ENCODE peak calls at places on chromosomes 1 and 21, in seven cellular contexts. U is K562, W is SK-N-SH, L is HepG2, Y is H1, X is HCT116, B is GM12878. G is an unnamed sample.

GRCh38 chr1:2225029-2225428 is 3.1 kb upstream of the SKI start:
- DNase-seq in L (no peak), X (no peak), U (no peak), W (no peak), Y (no peak), B (no peak), G (no peak)

GRCh38 chr1:228305721-228306152 is 97.9 kb downstream of the OBSCN start:
- DNase-seq in Y (no peak), X (no peak), B (no peak), U (no peak), L (no peak), W (no peak), G (no peak)

GRCh38 chr1:155646307-155646706 is 36.3 kb downstream of the MSTO1 start:
- DNase-seq in X (no peak), W (no peak), L (no peak), B (no peak), U (no peak), Y (no peak), G (peak)

GRCh38 chr21:25638634-25639166 is 358 bp upstream of the JAM2 start:
- DNase-seq in B (peak), L (no peak), U (no peak), Y (no peak), X (no peak), W (no peak), G (no peak)

GRCh38 chr1:178134061-178134460 is 40.2 kb downstream of the RASAL2 start:
- DNase-seq in Y (no peak), B (no peak), W (no peak), L (no peak), X (no peak), U (no peak), G (no peak)

GRCh38 chr1:14964698-14965055 is 188.9 kb upstream of the TMEM51 start:
- DNase-seq in Y (no peak), W (no peak), L (no peak), B (no peak), U (no peak), X (no peak), G (no peak)

GRCh38 chr1:94095744-94096469 is 25.0 kb downstream of the ABCA4 start:
- DNase-seq in L (peak), W (no peak), Y (no peak), B (no peak), U (no peak), X (no peak), G (no peak)

GRCh38 chr1:248688527-248689298 is 13.9 kb downstream of the OR14I1 start:
- DNase-seq in U (no peak), W (no peak), Y (no peak), X (no peak), L (no peak), B (peak), G (no peak)

GRCh38 chr1:52238474-52238873 is 96.6 kb downstream of the ZFYVE9 start:
- DNase-seq in X (no peak), Y (no peak), W (no peak), L (no peak), B (no peak), U (no peak), G (no peak)

GRCh38 chr21:34534522-34534921 is 22.5 kb upstream of the KCNE1 start:
- DNase-seq in U (no peak), Y (no peak), B (no peak), L (peak), X (no peak), W (no peak), G (no peak)

GRCh38 chr1:17765444-17766411 is 10.6 kb downstream of the ACTL8 start:
- DNase-seq in Y (no peak), W (no peak), L (no peak), U (no peak), B (no peak), X (no peak), G (no peak)

GRCh38 chr1:117058810-117059209 is 1.3 kb upstream of the TTF2 start:
- DNase-seq in W (no peak), U (no peak), X (no peak), B (no peak), L (no peak), Y (no peak), G (no peak)

GRCh38 chr1:217718873-217719272 is 87.7 kb downstream of the SPATA17 start:
- DNase-seq in B (no peak), L (no peak), U (no peak), W (no peak), Y (no peak), X (peak), G (peak)

GRCh38 chr1:116334015-116334547 is 39.0 kb upstream of the ATP1A1 start:
- DNase-seq in Y (no peak), B (no peak), U (no peak), L (peak), X (no peak), W (no peak), G (no peak)

GRCh38 chr1:29831500-29832117 is 595.3 kb downstream of the PTPRU start:
- DNase-seq in Y (no peak), W (peak), U (no peak), L (no peak), X (no peak), B (no peak), G (no peak)
- TF ChIP-seq JUND in Y (no peak), W (no peak), U (no peak), L (no peak), X (no peak), B (no peak), G (no peak)

GRCh38 chr1:233143266-233143665 is 152.3 kb downstream of the PCNX2 start:
- DNase-seq in W (no peak), B (no peak), U (no peak), Y (peak), X (no peak), L (no peak), G (no peak)
- TF ChIP-seq JUND in W (no peak), B (no peak), U (no peak), Y (no peak), X (no peak), L (no peak), G (no peak)

GRCh38 chr1:39128959-39129358 is 75.5 kb upstream of the MACF1 start:
- DNase-seq in U (no peak), Y (no peak), W (no peak), L (no peak), X (peak), B (no peak), G (no peak)

GRCh38 chr1:39128126-39128525 is 76.4 kb upstream of the MACF1 start:
- DNase-seq in L (no peak), X (no peak), B (no peak), Y (no peak), W (no peak), U (no peak), G (no peak)

GRCh38 chr1:39129514-39129913 is 75.0 kb upstream of the MACF1 start:
- DNase-seq in Y (no peak), L (no peak), X (no peak), U (no peak), B (no peak), W (no peak), G (peak)

GRCh38 chr1:39131940-39132339 is 72.6 kb upstream of the MACF1 start:
- DNase-seq in X (no peak), B (no peak), Y (no peak), L (no peak), U (no peak), W (no peak), G (no peak)

GRCh38 chr1:39130297-39130696 is 74.2 kb upstream of the MACF1 start:
- DNase-seq in L (no peak), B (no peak), U (no peak), Y (no peak), X (no peak), W (no peak), G (no peak)
- TF ChIP-seq JUND in L (no peak), B (no peak), U (no peak), Y (no peak), X (peak), W (peak), G (no peak)

GRCh38 chr1:40532062-40532389 is 589 bp downstream of the ZNF684 start:
- DNase-seq in L (no peak), U (no peak), B (no peak), Y (no peak), X (no peak), W (no peak), G (no peak)

GRCh38 chr1:40530735-40531380 is 579 bp upstream of the ZNF684 start:
- DNase-seq in Y (no peak), X (no peak), B (no peak), U (peak), L (no peak), W (peak), G (no peak)

GRCh38 chr1:40534589-40534988 is 3.2 kb downstream of the ZNF684 start:
- DNase-seq in Y (no peak), W (no peak), B (no peak), U (no peak), L (no peak), X (no peak), G (no peak)

GRCh38 chr1:40531381-40532061 is at the start of gene ZNF684:
- DNase-seq in U (peak), W (peak), B (peak), X (peak), Y (peak), L (peak), G (peak)

DNA sequence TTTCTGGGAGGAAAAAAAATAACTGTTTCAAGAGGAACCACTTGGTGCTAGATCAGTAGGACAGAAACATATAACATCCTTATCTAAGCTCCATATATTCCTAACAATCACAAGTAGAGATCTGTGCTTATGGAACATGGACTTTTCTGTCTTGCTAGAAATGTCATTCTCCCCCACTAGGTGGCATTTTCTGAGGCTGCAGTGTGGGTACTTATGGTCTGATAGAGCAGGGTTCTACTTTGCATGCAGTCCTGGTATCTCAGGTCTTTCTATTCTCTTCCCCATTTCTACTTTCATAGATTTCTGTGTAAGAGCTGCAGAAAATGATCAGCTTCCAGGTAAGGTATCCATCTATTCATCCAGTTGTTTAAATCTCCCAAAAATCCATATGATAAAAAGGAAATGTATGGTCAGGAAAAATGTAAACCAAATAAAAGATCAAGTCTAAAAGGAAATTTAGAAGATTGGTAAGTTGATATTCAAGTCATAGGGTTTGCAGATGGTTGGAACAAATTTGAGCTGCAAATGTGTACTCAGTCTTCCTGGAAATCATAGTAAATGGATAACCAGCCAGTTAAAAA is 1.5 kb downstream of the ZNF684 start:
- DNase-seq in U (peak), W (peak), Y (no peak), L (peak), X (peak), B (peak), G (peak)
- TF ChIP-seq JUND in U (peak), W (no peak), Y (no peak), L (no peak), X (no peak), B (no peak), G (no peak)

DNA sequence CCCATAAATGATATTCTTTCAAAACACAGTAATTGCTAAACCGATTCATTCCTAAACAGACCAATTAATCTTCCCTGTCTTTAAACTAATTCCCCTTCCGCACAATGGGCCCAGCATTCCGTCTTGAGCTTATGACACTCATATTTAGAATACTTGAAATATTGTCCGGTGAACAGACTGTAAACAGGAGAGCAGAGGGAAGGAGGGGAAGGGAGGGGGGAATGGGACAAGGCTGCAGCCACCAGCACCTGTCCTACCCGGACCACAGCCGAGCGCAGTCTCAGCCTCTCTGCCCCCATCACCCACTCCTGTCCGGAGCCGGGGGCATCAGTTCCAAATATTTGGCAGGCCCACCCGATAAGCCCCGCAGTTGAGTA is 112.8 kb upstream of the GADD45A start:
- DNase-seq in X (no peak), B (no peak), Y (no peak), L (no peak), W (no peak), U (no peak), G (no peak)
- TF ChIP-seq JUND in X (no peak), B (no peak), Y (no peak), L (no peak), W (no peak), U (no peak), G (no peak)

DNA sequence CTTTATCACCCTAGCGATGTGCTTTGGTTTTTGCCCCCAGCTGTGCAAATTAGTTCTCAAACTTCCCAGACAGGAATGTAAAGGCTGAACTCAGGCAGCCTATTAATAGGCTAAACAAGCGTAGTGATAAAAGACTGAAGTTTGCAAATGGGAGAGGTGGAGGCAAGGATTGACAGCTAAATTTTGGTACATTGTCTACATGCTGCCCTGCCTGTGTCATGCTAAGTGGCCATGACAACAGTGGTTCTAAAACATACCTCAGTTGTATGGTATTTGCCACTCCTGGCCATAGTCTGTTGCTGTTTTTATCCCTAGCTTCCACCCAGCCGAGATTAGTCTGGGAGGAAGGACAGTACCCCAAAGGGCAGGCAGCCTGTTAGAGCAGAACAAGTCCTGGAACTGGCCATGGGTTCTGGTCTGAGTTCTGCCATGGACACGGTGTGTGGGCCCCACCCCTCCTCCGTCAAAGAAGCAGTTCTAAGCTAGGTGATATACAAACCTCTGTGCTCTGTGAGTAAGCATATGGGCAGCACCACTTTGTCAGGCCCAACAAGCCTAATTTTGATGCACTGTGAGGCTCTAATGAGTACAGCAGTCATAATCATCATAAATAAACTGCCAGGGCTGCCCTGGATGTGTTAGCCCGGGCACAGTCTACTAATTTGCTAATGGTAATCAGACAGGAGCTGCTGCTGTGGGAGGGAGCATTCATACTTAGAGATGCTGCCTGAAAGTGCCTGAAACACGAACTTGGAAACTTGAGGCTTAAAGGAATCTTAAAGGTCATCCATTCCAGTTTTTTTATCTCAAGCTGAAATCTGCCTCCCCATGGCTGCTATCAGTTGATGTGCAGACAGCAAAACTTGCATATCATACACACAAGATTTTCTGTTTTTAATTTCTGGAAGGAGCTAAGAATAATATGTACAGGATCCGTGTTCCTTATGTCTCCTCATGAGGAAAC is 177.2 kb downstream of the HHAT start:
- DNase-seq in L (no peak), U (no peak), B (no peak), Y (no peak), X (no peak), W (no peak), G (no peak)
- TF ChIP-seq JUND in L (no peak), U (no peak), B (no peak), Y (no peak), X (no peak), W (no peak), G (no peak)

G was measured in T47D.